ENCODE peak calls at places on chromosomes 11 and 22, in eight cellular contexts. K, P, Y, O, C, N, J and Z are unnamed samples.
A peak's percentile ranks its signal among the peaks of the same experiment; 100 is the strongest.

GRCh38 chr11:63683133-63683991 is 2.1 kb downstream of the RTN3 start:
- DNase-seq in K (no peak), C (no peak), P (no peak), J (no peak), Y (no peak), N (peak; percentile 15), O (no peak), Z (no peak)

GRCh38 chr11:47186076-47186936 is at the start of gene PACSIN3:
- DNase-seq in N (no peak), P (no peak), C (peak; percentile 67), O (peak; percentile 73), K (no peak), J (no peak), Y (peak; percentile 62), Z (no peak)

GRCh38 chr11:95985174-95985808 is 61.4 kb upstream of the MTMR2 start:
- DNase-seq in C (no peak), O (no peak), N (no peak), Y (no peak), P (no peak), J (no peak), K (no peak), Z (no peak)

GRCh38 chr11:92964471-92964870 is 5.0 kb upstream of the MTNR1B start:
- DNase-seq in P (peak; percentile 20), Y (no peak), K (no peak), N (no peak), C (no peak), O (no peak), J (no peak), Z (no peak)

GRCh38 chr11:74754507-74755255 is 6.0 kb downstream of the RNF169 start:
- DNase-seq in Y (peak; percentile 51), O (no peak), N (no peak), J (no peak), K (peak; percentile 69), P (no peak), C (no peak), Z (peak; percentile 75)

GRCh38 chr11:95925011-95925410 is 1.1 kb upstream of the MTMR2 start:
- DNase-seq in P (no peak), Y (no peak), N (peak; percentile 61), C (no peak), K (no peak), O (no peak), J (no peak), Z (peak; percentile 20)

GRCh38 chr11:81987829-81988472 is 745.7 kb downstream of the FAM181B start:
- DNase-seq in C (no peak), K (peak; percentile 26), J (no peak), O (no peak), Y (no peak), P (no peak), N (no peak), Z (peak; percentile 93)

GRCh38 chr22:44412136-44412731 is 85.8 kb downstream of the RTL6 start:
- DNase-seq in J (no peak), C (no peak), P (no peak), K (no peak), Y (no peak), N (no peak), O (no peak), Z (no peak)

GRCh38 chr22:49369726-49370717 is 457.7 kb downstream of the BRD1 start:
- DNase-seq in K (no peak), O (no peak), J (peak; percentile 47), P (no peak), N (no peak), Y (peak; percentile 31), C (no peak), Z (no peak)

GRCh38 chr11:61334434-61335354 is 1.7 kb downstream of the TKFC start:
- DNase-seq in C (no peak), K (no peak), Y (peak; percentile 55), N (peak; percentile 95), O (no peak), J (no peak), P (no peak), Z (no peak)

GRCh38 chr11:65497141-65498041 is 1.5 kb upstream of the MALAT1 start:
- DNase-seq in Y (peak; percentile 100), P (peak; percentile 97), N (peak; percentile 96), J (peak; percentile 99), O (peak; percentile 98), C (peak; percentile 99), K (no peak), Z (peak; percentile 89)

GRCh38 chr22:25419247-25420113 is 145.0 kb upstream of the GRK3 start:
- DNase-seq in Y (peak; percentile 35), C (peak; percentile 82), O (no peak), P (no peak), J (no peak), K (no peak), N (no peak), Z (no peak)

GRCh38 chr11:134701564-134702165 is 289.6 kb upstream of the B3GAT1 start:
- DNase-seq in O (peak; percentile 24), J (no peak), Y (no peak), K (no peak), C (no peak), P (no peak), N (no peak), Z (no peak)

GRCh38 chr11:133570376-133570775 is 38.1 kb upstream of the OPCML start:
- DNase-seq in N (no peak), O (no peak), C (no peak), J (no peak), Y (no peak), K (no peak), P (no peak), Z (peak; percentile 3)

GRCh38 chr11:96218901-96219300 is 124.1 kb downstream of the MAML2 start:
- DNase-seq in P (no peak), J (no peak), O (no peak), N (no peak), Y (no peak), C (no peak), K (no peak), Z (no peak)

GRCh38 chr11:44277097-44278090 is 32.5 kb downstream of the ALX4 start:
- DNase-seq in Y (no peak), J (no peak), C (no peak), P (no peak), O (no peak), K (no peak), N (no peak), Z (no peak)

GRCh38 chr22:27336151-27337090 is 465.1 kb downstream of the MN1 start:
- DNase-seq in O (no peak), P (no peak), N (no peak), J (no peak), Y (no peak), K (peak; percentile 72), C (no peak), Z (peak; percentile 93)

GRCh38 chr11:108561535-108561991 is 32.0 kb downstream of the EXPH5 start:
- DNase-seq in Y (no peak), C (no peak), O (no peak), P (no peak), J (no peak), N (no peak), K (no peak), Z (no peak)

GRCh38 chr11:67563354-67564114 is 20.1 kb upstream of the GSTP1 start:
- DNase-seq in P (no peak), Y (peak; percentile 98), K (no peak), O (no peak), J (no peak), N (peak; percentile 94), C (peak; percentile 67), Z (no peak)
- H3K27ac ChIP-seq in P (no peak overlapping the region), Y (peak overlapping the region; percentile 94), K (peak overlapping the region; percentile 75), O (peak overlapping the region; percentile 76), J (peak overlapping the region; percentile 32), N (no peak overlapping the region), C (peak overlapping the region; percentile 35), Z (peak overlapping the region; percentile 56)

DNA sequence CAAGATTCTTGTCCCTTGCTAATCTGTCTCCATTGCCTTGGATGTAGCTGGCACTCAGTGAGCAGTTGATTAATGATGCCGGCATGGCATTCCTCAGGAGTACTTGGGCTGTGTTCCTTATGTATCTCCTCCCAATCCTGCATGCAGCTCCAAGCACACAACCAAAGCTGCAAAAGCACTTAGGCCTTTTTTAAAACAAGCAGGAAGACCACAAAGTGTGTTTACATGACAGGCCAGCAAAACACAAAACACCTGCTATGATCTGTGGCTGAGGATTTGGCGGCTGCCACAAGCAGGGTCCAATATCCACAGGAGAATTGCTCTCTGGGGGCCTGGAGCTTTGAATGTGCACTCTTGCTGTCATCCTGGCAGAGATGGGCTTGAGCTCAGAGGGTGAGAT is 8.9 kb downstream of the ABTB2 start:
- DNase-seq in K (no peak), P (no peak), N (no peak), O (no peak), J (no peak), Y (no peak), C (no peak), Z (no peak)
- H3K27ac ChIP-seq in K (no peak overlapping the region), P (no peak overlapping the region), N (no peak overlapping the region), O (no peak overlapping the region), J (no peak overlapping the region), Y (no peak overlapping the region), C (no peak overlapping the region), Z (no peak overlapping the region)

GRCh38 chr11:73344191-73344607 is 32.0 kb upstream of the RELT start:
- DNase-seq in Y (no peak), J (no peak), C (peak; percentile 82), N (no peak), P (no peak), O (no peak), K (no peak), Z (no peak)
- H3K27ac ChIP-seq in Y (no peak overlapping the region), J (peak overlapping the region; percentile 50), C (peak overlapping the region; percentile 19), N (no peak overlapping the region), P (no peak overlapping the region), O (no peak overlapping the region), K (no peak overlapping the region), Z (no peak overlapping the region)

GRCh38 chr11:454801-455565 is 4.9 kb downstream of the PTDSS2 start:
- DNase-seq in K (no peak), J (no peak), N (no peak), O (no peak), P (no peak), C (no peak), Y (no peak), Z (no peak)
- H3K27ac ChIP-seq in K (no peak overlapping the region), J (no peak overlapping the region), N (no peak overlapping the region), O (no peak overlapping the region), P (no peak overlapping the region), C (no peak overlapping the region), Y (no peak overlapping the region), Z (no peak overlapping the region)

DNA sequence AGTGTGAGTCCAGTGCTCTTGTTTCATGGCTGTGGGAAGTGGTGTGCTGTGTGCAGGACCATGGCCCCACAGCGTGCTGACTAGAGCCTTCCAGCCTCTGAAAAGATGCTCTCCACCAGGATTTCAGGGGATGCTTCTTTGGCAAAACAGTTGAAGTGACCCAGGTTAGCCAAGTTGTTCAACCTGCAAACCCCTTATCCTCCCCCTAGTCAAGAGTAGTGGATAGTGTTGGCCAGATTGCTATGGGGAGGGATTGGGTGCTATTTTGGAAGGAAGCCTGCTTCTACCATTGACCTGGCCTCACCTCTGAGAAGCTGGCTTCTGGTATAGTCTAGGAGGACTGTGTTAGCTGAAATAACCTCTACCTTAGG is 1.7 kb downstream of the MICAL2 start:
- DNase-seq in J (no peak), O (no peak), P (no peak), Y (no peak), C (peak; percentile 25), N (no peak), K (no peak), Z (no peak)
- H3K27ac ChIP-seq in J (peak overlapping the region; percentile 96), O (no peak overlapping the region), P (no peak overlapping the region), Y (no peak overlapping the region), C (peak overlapping the region; percentile 83), N (peak overlapping the region; percentile 85), K (peak overlapping the region; percentile 99), Z (peak overlapping the region; percentile 88)

GRCh38 chr22:21041937-21042336 is 3.8 kb upstream of the LRRC74B start:
- DNase-seq in O (no peak), Y (no peak), J (no peak), C (no peak), K (no peak), P (no peak), N (no peak), Z (no peak)
- H3K27ac ChIP-seq in O (no peak overlapping the region), Y (no peak overlapping the region), J (no peak overlapping the region), C (no peak overlapping the region), K (no peak overlapping the region), P (no peak overlapping the region), N (no peak overlapping the region), Z (peak overlapping the region; percentile 7)